ENCODE peak calls at places on chromosomes 5 and 9, in seven cellular contexts. P, X, J, A, C, W and D are unnamed samples.
A peak's percentile ranks its signal among the peaks of the same experiment; 100 is the strongest.

GRCh38 chr9:127974002-127974768 is 6.6 kb downstream of the EEIG1 start:
- DNase-seq in P (no peak), X (no peak), J (no peak), A (no peak), C (no peak), W (no peak), D (no peak)

GRCh38 chr9:128118472-128118857 is 9.1 kb downstream of the PTGES2 start:
- DNase-seq in P (peak; percentile 27), X (no peak), J (no peak), A (no peak), C (no peak), W (peak; percentile 4), D (peak; percentile 25)

GRCh38 chr9:128247191-128247803 is 28.5 kb downstream of the GOLGA2 start:
- DNase-seq in P (no peak), X (no peak), J (no peak), A (no peak), C (peak; percentile 29), W (no peak), D (no peak)

GRCh38 chr5:128121679-128122078 is 38.1 kb downstream of the SLC12A2 start:
- DNase-seq in P (no peak), X (no peak), J (no peak), A (no peak), C (no peak), W (no peak), D (peak; percentile 41)

GRCh38 chr5:19554524-19554923 is 433.5 kb downstream of the CDH18 start:
- DNase-seq in P (no peak), X (no peak), J (no peak), A (no peak), C (no peak), W (no peak), D (no peak)

GRCh38 chr5:118611332-118611945 is 376.9 kb downstream of the DTWD2 start:
- DNase-seq in P (no peak), X (no peak), J (no peak), A (no peak), C (no peak), W (no peak), D (no peak)

GRCh38 chr9:93458702-93459101 is 5.3 kb upstream of the FAM120AOS start:
- DNase-seq in P (no peak), X (no peak), J (no peak), A (no peak), C (no peak), W (no peak), D (no peak)

GRCh38 chr9:35603506-35603985 is 1.5 kb upstream of the TESK1 start:
- DNase-seq in P (peak; percentile 91), X (peak; percentile 68), J (no peak), A (no peak), C (peak; percentile 79), W (peak; percentile 88), D (peak; percentile 65)

GRCh38 chr5:157591766-157592165 is 16.2 kb upstream of the ADAM19 start:
- DNase-seq in P (no peak), X (no peak), J (no peak), A (no peak), C (no peak), W (no peak), D (no peak)

GRCh38 chr9:78918976-78919375 is 622.1 kb downstream of the PSAT1 start:
- DNase-seq in P (no peak), X (peak; percentile 14), J (no peak), A (no peak), C (no peak), W (no peak), D (no peak)

GRCh38 chr9:16475996-16476395 is 394.5 kb downstream of the BNC2 start:
- DNase-seq in P (no peak), X (peak; percentile 14), J (no peak), A (no peak), C (no peak), W (no peak), D (no peak)

GRCh38 chr9:81823672-81824554 is 104.3 kb upstream of the SPATA31D4 start:
- DNase-seq in P (no peak), X (no peak), J (no peak), A (no peak), C (no peak), W (no peak), D (no peak)

GRCh38 chr5:126339215-126339805 is 83.9 kb upstream of the GRAMD2B start:
- DNase-seq in P (no peak), X (peak; percentile 54), J (peak; percentile 72), A (peak; percentile 40), C (no peak), W (peak; percentile 70), D (peak; percentile 53)

GRCh38 chr5:10600629-10601245 is 36.9 kb downstream of the ANKRD33B start:
- DNase-seq in P (no peak), X (peak; percentile 16), J (peak; percentile 16), A (no peak), C (no peak), W (no peak), D (no peak)

GRCh38 chr9:16309350-16310271 is 560.9 kb downstream of the BNC2 start:
- DNase-seq in P (no peak), X (no peak), J (no peak), A (no peak), C (no peak), W (peak; percentile 72), D (no peak)

DNA sequence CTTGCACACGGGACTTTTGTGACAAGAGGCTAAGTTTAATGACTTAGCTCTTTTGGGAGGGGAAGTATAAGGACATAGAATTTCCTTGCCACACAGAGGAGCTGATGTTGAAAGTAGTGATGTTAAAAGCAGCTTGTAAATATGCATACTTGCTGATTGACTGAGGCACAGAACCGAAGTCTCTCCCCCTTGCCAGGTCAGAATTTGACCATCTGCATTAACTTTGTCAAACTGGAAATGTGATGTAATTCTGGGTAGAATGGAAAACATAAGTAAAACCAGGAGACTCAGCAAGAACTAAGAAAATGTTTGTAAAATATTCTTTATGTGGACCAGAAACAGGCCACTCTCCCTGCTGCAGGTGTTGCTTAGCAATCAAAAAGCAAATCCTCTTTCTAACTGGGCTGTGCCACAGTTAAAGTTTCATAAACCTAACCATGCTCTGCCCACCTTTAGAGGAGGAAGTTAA is 284.2 kb downstream of the NR3C1 start:
- DNase-seq in P (no peak), X (no peak), J (no peak), A (no peak), C (no peak), W (no peak), D (no peak)
- H3K4me3 ChIP-seq in P (no peak overlapping the region), X (no peak overlapping the region), J (no peak overlapping the region), A (no peak overlapping the region), C (no peak overlapping the region), W (no peak overlapping the region), D (no peak overlapping the region)

DNA sequence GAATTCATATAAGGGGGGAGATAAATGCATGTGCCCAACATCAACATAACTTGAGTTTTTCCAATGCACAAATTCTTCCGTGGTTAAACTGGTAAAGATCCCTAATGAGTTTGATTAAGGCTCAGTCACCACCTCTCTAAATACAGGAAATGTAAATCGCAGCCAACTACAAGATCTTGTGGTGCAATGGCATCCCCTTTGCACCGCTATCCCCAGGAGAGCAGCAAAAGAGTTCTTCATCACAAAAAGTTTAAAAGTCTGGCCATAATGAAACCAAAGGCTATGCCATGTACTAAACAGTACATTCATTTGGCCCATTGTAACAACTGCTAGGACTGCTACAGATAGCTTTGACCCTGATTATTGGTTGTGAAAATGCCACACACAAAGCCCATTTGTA is 44.6 kb downstream of the ZNF608 start:
- DNase-seq in P (no peak), X (no peak), J (no peak), A (no peak), C (no peak), W (no peak), D (no peak)
- H3K4me1 ChIP-seq in P (peaks cover 30% of the 10 kb centered on the region), X (peaks cover 15% of the 10 kb centered on the region), J (peaks cover 40% of the 10 kb centered on the region), A (no peaks in the 10 kb centered on the region), C (peaks cover 3% of the 10 kb centered on the region), W (peaks cover 13% of the 10 kb centered on the region), D (peaks cover 75% of the 10 kb centered on the region)

GRCh38 chr9:125493384-125493783 is 213.6 kb downstream of the MAPKAP1 start:
- DNase-seq in P (no peak), X (no peak), J (no peak), A (no peak), C (no peak), W (no peak), D (peak; percentile 60)
- H3K4me3 ChIP-seq in P (no peak overlapping the region), X (no peak overlapping the region), J (no peak overlapping the region), A (no peak overlapping the region), C (no peak overlapping the region), W (no peak overlapping the region), D (no peak overlapping the region)

GRCh38 chr9:120710110-120710981 is 3.9 kb downstream of the MEGF9 start:
- DNase-seq in P (no peak), X (peak; percentile 67), J (no peak), A (peak; percentile 25), C (no peak), W (no peak), D (no peak)

GRCh38 chr9:120705174-120705573 is 9.1 kb downstream of the MEGF9 start:
- DNase-seq in P (no peak), X (no peak), J (no peak), A (no peak), C (no peak), W (no peak), D (no peak)

GRCh38 chr9:120711354-120711753 is 2.9 kb downstream of the MEGF9 start:
- DNase-seq in P (no peak), X (no peak), J (no peak), A (no peak), C (no peak), W (no peak), D (no peak)

GRCh38 chr9:120708526-120709224 is 5.6 kb downstream of the MEGF9 start:
- DNase-seq in P (no peak), X (peak; percentile 79), J (no peak), A (no peak), C (no peak), W (no peak), D (no peak)

DNA sequence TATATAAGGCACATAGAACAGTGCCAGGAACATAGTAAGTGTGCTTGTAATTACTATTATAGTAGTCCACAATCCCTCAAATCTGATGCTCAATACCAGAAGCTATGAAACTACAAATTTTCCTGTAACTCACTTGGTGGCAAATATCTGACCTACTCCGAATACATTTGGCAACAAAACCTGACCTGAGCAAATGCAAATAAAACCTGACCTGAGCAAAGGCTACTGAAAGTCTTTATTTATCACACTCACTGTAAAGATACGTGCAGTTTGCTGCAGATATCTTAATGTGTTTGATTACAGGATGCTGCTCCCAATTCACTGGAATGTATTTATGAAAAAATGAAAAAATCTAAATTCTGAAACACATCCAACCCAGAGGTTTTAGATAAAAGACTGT is 7.1 kb downstream of the MEGF9 start:
- DNase-seq in P (no peak), X (no peak), J (no peak), A (no peak), C (no peak), W (no peak), D (no peak)
- H3K4me1 ChIP-seq in P (peaks cover 53% of the 10 kb centered on the region), X (peaks cover 11% of the 10 kb centered on the region), J (peaks cover 3% of the 10 kb centered on the region), A (peaks cover 23% of the 10 kb centered on the region), C (peaks cover 5% of the 10 kb centered on the region), W (no peaks in the 10 kb centered on the region), D (peaks cover under 1% of the 10 kb centered on the region)

GRCh38 chr5:141874262-141874964 is 3.8 kb downstream of the PCDH1 start:
- DNase-seq in P (no peak), X (no peak), J (peak; percentile 44), A (no peak), C (no peak), W (peak; percentile 14), D (no peak)
- H3K4me3 ChIP-seq in P (peak overlapping the region; percentile 80), X (no peak overlapping the region), J (no peak overlapping the region), A (no peak overlapping the region), C (no peak overlapping the region), W (no peak overlapping the region), D (peak overlapping the region; percentile 11)